ENCODE peak calls at places on chromosomes 7 and 10, in eight cellular contexts. N is GM19239; F is NCI-H510A treated with DMSO at 0.1 percent for 48 hours; O is tibial artery; I is fibroblast of pulmonary artery; V is ELF-1; G is stimulated activated CD8-positive, alpha-beta memory T cell treated with anti-CD3 and anti-CD28 coated beads, Interleukin-2, amount 100 ng/mL, for 48 hours; J is CD14-positive monocyte. P is an unnamed sample.

GRCh38 chr10:119207713-119208552 is 562 bp downstream of the GRK5 start:
- DNase-seq in N (no peak), F (peak), O (peak), I (peak), V (peak), G (peak), J (no peak), P (peak)

GRCh38 chr10:108034808-108035207 is 870.3 kb upstream of the SORCS1 start:
- DNase-seq in N (no peak), F (no peak), O (no peak), I (no peak), V (no peak), G (no peak), J (no peak), P (no peak)

GRCh38 chr10:31602541-31603244 is 283.7 kb downstream of the ZEB1 start:
- DNase-seq in N (no peak), F (peak), O (peak), I (peak), V (peak), G (no peak), J (no peak), P (peak)

GRCh38 chr7:1520574-1521234 is 9.8 kb upstream of the MAFK start:
- DNase-seq in N (no peak), F (no peak), O (no peak), I (peak), V (peak), G (no peak), J (no peak), P (peak)

GRCh38 chr7:66146701-66147100 is 32.1 kb downstream of the CRCP start:
- DNase-seq in N (no peak), F (no peak), O (no peak), I (no peak), V (no peak), G (no peak), J (no peak), P (peak)

GRCh38 chr7:79361214-79361613 is 92.3 kb downstream of the MAGI2 start:
- DNase-seq in N (no peak), F (no peak), O (no peak), I (no peak), V (peak), G (no peak), J (no peak), P (no peak)

GRCh38 chr7:32221756-32222155 is 151.5 kb upstream of the PDE1C start:
- DNase-seq in N (no peak), F (no peak), O (no peak), I (no peak), V (no peak), G (no peak), J (no peak), P (no peak)

GRCh38 chr7:53602817-53603418 is 567.5 kb downstream of the POM121L12 start:
- DNase-seq in N (no peak), F (no peak), O (no peak), I (no peak), V (peak), G (no peak), J (no peak), P (no peak)

GRCh38 chr7:142477079-142477651 is 219.3 kb upstream of the PRSS58 start:
- DNase-seq in N (no peak), F (no peak), O (no peak), I (peak), V (no peak), G (no peak), J (no peak), P (peak)

GRCh38 chr7:38728145-38728544 is 97.0 kb upstream of the AMPH start:
- DNase-seq in N (no peak), F (no peak), O (no peak), I (no peak), V (peak), G (no peak), J (no peak), P (peak)

GRCh38 chr7:82566752-82567151 is 123.2 kb upstream of the CACNA2D1 start:
- DNase-seq in N (no peak), F (no peak), O (no peak), I (no peak), V (no peak), G (no peak), J (no peak), P (no peak)

GRCh38 chr10:77888356-77888703 is 38.2 kb downstream of the DLG5 start:
- DNase-seq in N (no peak), F (peak), O (no peak), I (peak), V (no peak), G (no peak), J (no peak), P (no peak)

GRCh38 chr7:29765392-29765979 is 40.8 kb upstream of the WIPF3 start:
- DNase-seq in N (no peak), F (no peak), O (no peak), I (no peak), V (peak), G (no peak), J (no peak), P (no peak)

GRCh38 chr7:17732083-17732482 is 208.2 kb downstream of the SNX13 start:
- DNase-seq in N (no peak), F (no peak), O (no peak), I (no peak), V (no peak), G (no peak), J (no peak), P (no peak)

GRCh38 chr10:10831085-10831484 is 186.6 kb upstream of the CELF2 start:
- DNase-seq in N (no peak), F (no peak), O (peak), I (peak), V (no peak), G (no peak), J (no peak), P (peak)

P was measured in fibroblast of the aortic adventitia.